ENCODE peak calls at places on chromosomes 16 and 17, in four cellular contexts. C is transverse colon, Z is suprapubic skin, I is K562. A is an unnamed sample.

GRCh38 chr16:66260522-66261290 is 105.8 kb upstream of the CDH5 start:
- DNase-seq in C (no peak), I (no peak), Z (peak; percentile 59), A (peak; percentile 64)

GRCh38 chr16:89187337-89188063 is 12.8 kb downstream of the SLC22A31 start:
- DNase-seq in Z (no peak), C (no peak), I (peak; percentile 27), A (no peak)

GRCh38 chr17:61000911-61001310 is 323.3 kb downstream of the BCAS3 start:
- DNase-seq in C (no peak), I (no peak), Z (no peak), A (no peak)

GRCh38 chr17:27529230-27529796 is 73.1 kb downstream of the KSR1 start:
- DNase-seq in C (no peak), I (peak; percentile 37), Z (no peak), A (no peak)

GRCh38 chr17:43018008-43018853 is 4.0 kb downstream of the VAT1 start:
- DNase-seq in C (no peak), I (no peak), Z (no peak), A (no peak)

GRCh38 chr16:17914168-17914567 is 422.4 kb downstream of the NPIPA8 start:
- DNase-seq in Z (no peak), C (no peak), I (no peak), A (no peak)

GRCh38 chr17:45143767-45144198 is 4.5 kb upstream of the HEXIM1 start:
- DNase-seq in C (peak; percentile 78), Z (peak; percentile 96), I (peak; percentile 51), A (no peak)

GRCh38 chr16:60031751-60032150 is 1297.6 kb upstream of the GOT2 start:
- DNase-seq in C (no peak), Z (no peak), I (no peak), A (no peak)

GRCh38 chr17:66076546-66077190 is 115.3 kb downstream of the CEP112 start:
- DNase-seq in I (no peak), Z (no peak), C (no peak), A (no peak)

GRCh38 chr17:9290226-9290613 is 268.9 kb downstream of the NTN1 start:
- DNase-seq in I (no peak), C (no peak), Z (no peak), A (no peak)

GRCh38 chr16:30582611-30583340 is 2.7 kb downstream of the ZNF785 start:
- DNase-seq in C (no peak), Z (no peak), I (no peak), A (no peak)

GRCh38 chr16:30585022-30585399 is 486 bp downstream of the ZNF785 start:
- DNase-seq in C (peak; percentile 30), I (peak; percentile 36), Z (no peak), A (no peak)

GRCh38 chr16:30581462-30581861 is 4.0 kb downstream of the ZNF785 start:
- DNase-seq in Z (no peak), I (no peak), C (no peak), A (no peak)

GRCh38 chr16:30588651-30589050 is 3.2 kb upstream of the ZNF785 start:
- DNase-seq in C (no peak), I (no peak), Z (no peak), A (no peak)

DNA sequence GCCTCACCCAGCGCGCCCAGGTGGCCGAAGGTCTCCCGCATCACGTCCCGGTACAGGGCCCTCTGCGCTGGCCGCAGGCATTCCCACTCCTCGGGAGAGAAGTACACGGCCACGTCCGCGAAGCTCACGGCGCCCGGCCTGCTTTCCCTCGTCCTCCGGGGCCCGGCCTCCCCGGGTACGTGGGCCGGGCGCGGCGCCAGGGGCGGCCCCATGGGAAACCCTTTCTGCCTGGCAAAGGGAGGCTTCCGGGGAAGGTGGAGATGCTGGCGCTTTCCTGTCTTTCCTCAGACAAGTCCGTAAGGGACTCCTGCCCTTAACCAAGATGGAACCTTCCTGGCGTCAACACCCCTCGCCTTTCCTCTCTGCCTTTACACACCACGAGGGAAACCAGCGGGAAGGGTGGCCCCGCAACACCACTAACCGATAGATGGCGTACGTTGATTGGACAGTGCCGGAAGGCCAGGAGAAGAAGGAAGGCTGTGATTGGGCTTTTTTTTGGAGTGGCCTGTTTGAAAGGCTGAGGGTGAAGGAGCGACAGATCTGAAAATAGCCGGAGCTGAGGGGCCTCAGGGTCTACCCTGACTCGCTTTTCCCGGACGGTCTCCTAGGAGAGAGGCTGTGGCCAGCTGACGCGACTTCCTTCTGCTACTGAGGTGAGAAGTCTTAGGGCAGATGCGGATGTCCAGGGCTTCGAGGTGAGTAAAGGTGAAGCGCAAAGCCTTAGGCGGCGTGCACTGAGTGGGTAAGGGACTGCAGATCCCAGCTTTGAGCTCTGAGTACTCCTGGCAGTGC is at the start of gene ZNF785:
- DNase-seq in C (peak; percentile 97), I (peak; percentile 98), Z (peak; percentile 98), A (peak; percentile 99)
- TF ChIP-seq POLR2AphosphoS5 in C (peak; percentile 52), I (peak; percentile 58), Z (peak; percentile 95), A (peak; percentile 88)

GRCh38 chr17:48047113-48047740 is 932 bp upstream of the NFE2L1 start:
- DNase-seq in I (no peak), Z (no peak), C (no peak), A (no peak)

GRCh38 chr17:48047741-48048320 is 328 bp upstream of the NFE2L1 start:
- DNase-seq in Z (peak; percentile 100), C (peak; percentile 99), I (peak; percentile 94), A (no peak)

GRCh38 chr17:48051278-48051677 is 3.1 kb downstream of the NFE2L1 start:
- DNase-seq in C (no peak), Z (no peak), I (no peak), A (no peak)

GRCh38 chr17:48046296-48046695 is 1.9 kb upstream of the NFE2L1 start:
- DNase-seq in Z (no peak), I (no peak), C (no peak), A (no peak)

DNA sequence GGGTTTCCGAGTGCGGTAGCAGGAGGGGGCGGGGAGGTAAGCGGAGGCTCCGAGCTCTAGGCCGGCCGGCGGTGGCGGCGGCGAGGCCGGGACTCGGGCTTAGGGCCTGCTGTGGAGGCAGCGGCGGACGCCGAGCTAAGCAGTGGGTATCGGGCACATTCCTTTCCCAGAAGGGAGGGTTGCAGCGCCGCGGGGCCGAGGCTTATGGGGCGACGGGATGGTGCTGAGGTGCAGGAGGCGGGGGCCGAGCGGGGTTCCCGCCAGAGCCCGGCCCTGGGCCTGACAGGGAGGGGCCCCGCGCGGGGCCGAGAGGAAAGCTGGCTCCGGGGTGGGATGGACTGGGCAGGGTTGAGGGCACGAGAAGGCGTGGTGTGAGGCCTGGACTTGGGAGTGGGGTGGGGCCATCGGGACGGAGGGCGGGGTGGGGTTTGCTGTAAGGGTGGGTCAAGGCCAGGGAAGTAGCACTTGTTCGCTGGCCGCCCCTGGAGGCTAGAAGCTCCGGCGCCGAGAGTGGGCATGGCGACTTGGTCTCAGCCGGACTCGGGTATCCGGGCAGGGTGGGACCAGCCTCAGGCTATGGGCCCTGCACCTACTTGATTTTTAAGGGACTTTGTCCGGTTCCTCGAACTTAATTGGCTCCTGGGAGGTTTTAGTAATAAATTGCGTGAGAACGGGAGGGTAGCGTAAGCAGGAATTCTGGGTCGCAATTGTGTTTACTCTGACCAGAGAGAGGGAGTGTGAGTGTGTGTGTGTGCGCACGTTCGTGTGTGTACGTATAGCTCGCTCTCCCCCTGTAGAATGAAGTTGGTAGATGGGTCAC is at the start of gene NFE2L1:
- DNase-seq in C (peak; percentile 95), Z (peak; percentile 95), I (peak; percentile 84), A (no peak)
- TF ChIP-seq CTCF in C (peak; percentile 11), Z (no peak), I (no peak), A (no peak)

GRCh38 chr17:40936437-40936971 is 942 bp downstream of the KRT23 start:
- DNase-seq in C (peak; percentile 33), Z (no peak), I (no peak), A (no peak)
- TF ChIP-seq POLR2A in C (no peak), Z (no peak), I (no peak), A (no peak)

GRCh38 chr16:11032000-11032921 is 87.9 kb downstream of the CLEC16A start:
- DNase-seq in I (no peak), Z (no peak), C (no peak), A (no peak)

GRCh38 chr16:11034481-11034931 is 90.1 kb downstream of the CLEC16A start:
- DNase-seq in C (no peak), I (no peak), Z (no peak), A (peak; percentile 91)

GRCh38 chr16:11030990-11031510 is 86.7 kb downstream of the CLEC16A start:
- DNase-seq in C (no peak), I (no peak), Z (no peak), A (no peak)

GRCh38 chr16:11034005-11034404 is 89.6 kb downstream of the CLEC16A start:
- DNase-seq in Z (no peak), I (no peak), C (no peak), A (no peak)

GRCh38 chr16:11032922-11033291 is 88.5 kb downstream of the CLEC16A start:
- DNase-seq in Z (no peak), C (peak; percentile 26), I (no peak), A (peak; percentile 98)
- TF ChIP-seq POLR2AphosphoS5 in Z (peak; percentile 45), C (no peak), I (no peak), A (no peak)

A was measured in vagina.